ENCODE peak calls at places on chromosome 20, in four cellular contexts. One of them, this sample, is unnamed.

GRCh38 chr20:57048027-57048869 is 218.2 kb downstream of the BMP7 start:
- DNase-seq in AG08396: peak
- DNase-seq in activated naive CD8-positive, alpha-beta T cell treated with anti-CD3 and anti-CD28 coated beads, Interleukin-2, amount 50 U/mL, for 16 hours: no peak
- DNase-seq in OCI-M1: peak
- DNase-seq in this sample: no peak

GRCh38 chr20:4493386-4493785 is 228.3 kb upstream of the PRND start:
- DNase-seq in OCI-M1: no peak
- DNase-seq in AG08396: no peak
- DNase-seq in activated naive CD8-positive, alpha-beta T cell treated with anti-CD3 and anti-CD28 coated beads, Interleukin-2, amount 50 U/mL, for 16 hours: no peak
- DNase-seq in this sample: no peak

GRCh38 chr20:50868509-50869495 is 62.4 kb downstream of the ADNP start:
- DNase-seq in AG08396: no peak
- DNase-seq in OCI-M1: no peak
- DNase-seq in activated naive CD8-positive, alpha-beta T cell treated with anti-CD3 and anti-CD28 coated beads, Interleukin-2, amount 50 U/mL, for 16 hours: no peak
- DNase-seq in this sample: no peak

GRCh38 chr20:58716476-58717277 is 24.1 kb downstream of the NPEPL1 start:
- DNase-seq in OCI-M1: no peak
- DNase-seq in activated naive CD8-positive, alpha-beta T cell treated with anti-CD3 and anti-CD28 coated beads, Interleukin-2, amount 50 U/mL, for 16 hours: no peak
- DNase-seq in AG08396: peak
- DNase-seq in this sample: peak

GRCh38 chr20:19406371-19406770 is 193.9 kb downstream of the SLC24A3 start:
- DNase-seq in AG08396: no peak
- DNase-seq in activated naive CD8-positive, alpha-beta T cell treated with anti-CD3 and anti-CD28 coated beads, Interleukin-2, amount 50 U/mL, for 16 hours: no peak
- DNase-seq in OCI-M1: no peak
- DNase-seq in this sample: no peak

GRCh38 chr20:40966103-40966502 is 62.5 kb upstream of the TOP1 start:
- DNase-seq in AG08396: no peak
- DNase-seq in activated naive CD8-positive, alpha-beta T cell treated with anti-CD3 and anti-CD28 coated beads, Interleukin-2, amount 50 U/mL, for 16 hours: no peak
- DNase-seq in OCI-M1: peak
- DNase-seq in this sample: peak

GRCh38 chr20:57911512-57912226 is 201.9 kb upstream of the PMEPA1 start:
- DNase-seq in activated naive CD8-positive, alpha-beta T cell treated with anti-CD3 and anti-CD28 coated beads, Interleukin-2, amount 50 U/mL, for 16 hours: no peak
- DNase-seq in OCI-M1: no peak
- DNase-seq in AG08396: no peak
- DNase-seq in this sample: no peak

GRCh38 chr20:60490184-60490583 is 532.0 kb downstream of the CDH26 start:
- DNase-seq in activated naive CD8-positive, alpha-beta T cell treated with anti-CD3 and anti-CD28 coated beads, Interleukin-2, amount 50 U/mL, for 16 hours: no peak
- DNase-seq in AG08396: no peak
- DNase-seq in OCI-M1: no peak
- DNase-seq in this sample: no peak

GRCh38 chr20:1150218-1150617 is 31.8 kb downstream of the PSMF1 start:
- DNase-seq in OCI-M1: no peak
- DNase-seq in activated naive CD8-positive, alpha-beta T cell treated with anti-CD3 and anti-CD28 coated beads, Interleukin-2, amount 50 U/mL, for 16 hours: no peak
- DNase-seq in AG08396: no peak
- DNase-seq in this sample: no peak

GRCh38 chr20:1160496-1160895 is 24.3 kb downstream of the TMEM74B start:
- DNase-seq in OCI-M1: no peak
- DNase-seq in activated naive CD8-positive, alpha-beta T cell treated with anti-CD3 and anti-CD28 coated beads, Interleukin-2, amount 50 U/mL, for 16 hours: no peak
- DNase-seq in AG08396: no peak
- DNase-seq in this sample: peak

GRCh38 chr20:47146703-47147102 is 209.8 kb downstream of the ZMYND8 start:
- DNase-seq in activated naive CD8-positive, alpha-beta T cell treated with anti-CD3 and anti-CD28 coated beads, Interleukin-2, amount 50 U/mL, for 16 hours: no peak
- DNase-seq in OCI-M1: no peak
- DNase-seq in AG08396: peak
- DNase-seq in this sample: no peak

GRCh38 chr20:44979090-44979621 is 12.8 kb downstream of the STK4 start:
- DNase-seq in AG08396: peak
- DNase-seq in activated naive CD8-positive, alpha-beta T cell treated with anti-CD3 and anti-CD28 coated beads, Interleukin-2, amount 50 U/mL, for 16 hours: no peak
- DNase-seq in OCI-M1: peak
- DNase-seq in this sample: no peak

GRCh38 chr20:9945406-9945805 is 89.4 kb upstream of the ANKEF1 start:
- DNase-seq in OCI-M1: no peak
- DNase-seq in activated naive CD8-positive, alpha-beta T cell treated with anti-CD3 and anti-CD28 coated beads, Interleukin-2, amount 50 U/mL, for 16 hours: no peak
- DNase-seq in AG08396: no peak
- DNase-seq in this sample: no peak

GRCh38 chr20:40497781-40498691 is 191.0 kb downstream of the MAFB start:
- DNase-seq in activated naive CD8-positive, alpha-beta T cell treated with anti-CD3 and anti-CD28 coated beads, Interleukin-2, amount 50 U/mL, for 16 hours: no peak
- DNase-seq in AG08396: no peak
- DNase-seq in OCI-M1: peak
- DNase-seq in this sample: no peak

GRCh38 chr20:5070081-5070480 is 49.7 kb downstream of the PCNA start:
- DNase-seq in AG08396: no peak
- DNase-seq in activated naive CD8-positive, alpha-beta T cell treated with anti-CD3 and anti-CD28 coated beads, Interleukin-2, amount 50 U/mL, for 16 hours: no peak
- DNase-seq in OCI-M1: no peak
- DNase-seq in this sample: no peak

GRCh38 chr20:56634735-56635422 is 5.8 kb downstream of the TFAP2C start:
- DNase-seq in AG08396: no peak
- DNase-seq in activated naive CD8-positive, alpha-beta T cell treated with anti-CD3 and anti-CD28 coated beads, Interleukin-2, amount 50 U/mL, for 16 hours: no peak
- DNase-seq in OCI-M1: no peak
- DNase-seq in this sample: no peak

GRCh38 chr20:46230811-46231282 is 77.5 kb downstream of the CDH22 start:
- DNase-seq in activated naive CD8-positive, alpha-beta T cell treated with anti-CD3 and anti-CD28 coated beads, Interleukin-2, amount 50 U/mL, for 16 hours: no peak
- DNase-seq in OCI-M1: peak
- DNase-seq in AG08396: peak
- DNase-seq in this sample: no peak

GRCh38 chr20:823326-823902 is 10.1 kb upstream of the FAM110A start:
- DNase-seq in OCI-M1: no peak
- DNase-seq in AG08396: no peak
- DNase-seq in activated naive CD8-positive, alpha-beta T cell treated with anti-CD3 and anti-CD28 coated beads, Interleukin-2, amount 50 U/mL, for 16 hours: no peak
- DNase-seq in this sample: no peak

GRCh38 chr20:13868331-13868730 is 83.5 kb downstream of the NDUFAF5 start:
- DNase-seq in OCI-M1: no peak
- DNase-seq in AG08396: peak
- DNase-seq in activated naive CD8-positive, alpha-beta T cell treated with anti-CD3 and anti-CD28 coated beads, Interleukin-2, amount 50 U/mL, for 16 hours: no peak
- DNase-seq in this sample: no peak

GRCh38 chr20:31587545-31588389 is 17.3 kb upstream of the ID1 start:
- DNase-seq in activated naive CD8-positive, alpha-beta T cell treated with anti-CD3 and anti-CD28 coated beads, Interleukin-2, amount 50 U/mL, for 16 hours: no peak
- DNase-seq in OCI-M1: no peak
- DNase-seq in AG08396: peak
- DNase-seq in this sample: no peak

GRCh38 chr20:19661717-19662637 is 96.1 kb upstream of the RIN2 start:
- DNase-seq in activated naive CD8-positive, alpha-beta T cell treated with anti-CD3 and anti-CD28 coated beads, Interleukin-2, amount 50 U/mL, for 16 hours: no peak
- DNase-seq in AG08396: peak
- DNase-seq in OCI-M1: peak
- DNase-seq in this sample: no peak

GRCh38 chr20:34110025-34111013 is 1.7 kb downstream of the EIF2S2 start:
- DNase-seq in OCI-M1: peak
- DNase-seq in activated naive CD8-positive, alpha-beta T cell treated with anti-CD3 and anti-CD28 coated beads, Interleukin-2, amount 50 U/mL, for 16 hours: no peak
- DNase-seq in AG08396: no peak
- DNase-seq in this sample: no peak

GRCh38 chr20:37676440-37676839 is 17.4 kb upstream of the CTNNBL1 start:
- DNase-seq in activated naive CD8-positive, alpha-beta T cell treated with anti-CD3 and anti-CD28 coated beads, Interleukin-2, amount 50 U/mL, for 16 hours: no peak
- DNase-seq in OCI-M1: no peak
- DNase-seq in AG08396: no peak
- DNase-seq in this sample: no peak

GRCh38 chr20:61426361-61426760 is 174.3 kb downstream of the CDH4 start:
- DNase-seq in activated naive CD8-positive, alpha-beta T cell treated with anti-CD3 and anti-CD28 coated beads, Interleukin-2, amount 50 U/mL, for 16 hours: no peak
- DNase-seq in OCI-M1: no peak
- DNase-seq in AG08396: no peak
- DNase-seq in this sample: no peak

This sample was measured in osteocyte.